ENCODE peak calls at places on chromosomes 12 and 14, in five cellular contexts. C is left colon; H is lung microvascular endothelial cell; D is nephron progenitor cell; B is activated CD4-positive, alpha-beta T cell treated with anti-CD3 and anti-CD28 coated beads, Interleukin-2, amount 50 U/mL, for 24 hours. W is an unnamed sample.

GRCh38 chr14:64522591-64523355 is 17.8 kb upstream of the HSPA2 start:
- DNase-seq in C (no peak), H (no peak), D (no peak), B (no peak), W (no peak)

GRCh38 chr12:59904874-59905521 is 309.2 kb downstream of the SLC16A7 start:
- DNase-seq in C (no peak), H (no peak), D (no peak), B (no peak), W (no peak)

GRCh38 chr14:100983710-100984109 is 80.2 kb upstream of the RTL1 start:
- DNase-seq in C (no peak), H (no peak), D (no peak), B (no peak), W (no peak)

GRCh38 chr14:103130965-103131364 is 7.7 kb downstream of the TNFAIP2 start:
- DNase-seq in C (no peak), H (peak), D (no peak), B (no peak), W (peak)

GRCh38 chr12:6253278-6253677 is 53.1 kb downstream of the CD9 start:
- DNase-seq in C (no peak), H (no peak), D (no peak), B (no peak), W (no peak)

GRCh38 chr12:92926549-92926948 is 2.5 kb downstream of the EEA1 start:
- DNase-seq in C (no peak), H (no peak), D (no peak), B (no peak), W (no peak)

GRCh38 chr12:128164533-128164932 is 102.4 kb upstream of the TMEM132C start:
- DNase-seq in C (no peak), H (no peak), D (no peak), B (no peak), W (no peak)

GRCh38 chr12:85277900-85278597 is 2.0 kb upstream of the ALX1 start:
- DNase-seq in C (peak), H (no peak), D (no peak), B (no peak), W (no peak)

GRCh38 chr14:72932893-72933292 is 6.6 kb downstream of the DCAF4 start:
- DNase-seq in C (no peak), H (no peak), D (no peak), B (no peak), W (no peak)

GRCh38 chr12:116538682-116539264 is 20.4 kb upstream of the MAP1LC3B2 start:
- DNase-seq in C (peak), H (no peak), D (no peak), B (no peak), W (no peak)

GRCh38 chr12:53952871-53953734 is 1.6 kb upstream of the HOXC12 start:
- DNase-seq in C (no peak), H (no peak), D (no peak), B (no peak), W (no peak)

GRCh38 chr14:93331375-93332031 is 1.3 kb downstream of the BTBD7 start:
- DNase-seq in C (peak), H (peak), D (no peak), B (no peak), W (no peak)

GRCh38 chr14:51458563-51458955 is 193.2 kb upstream of the FRMD6 start:
- DNase-seq in C (no peak), H (no peak), D (no peak), B (no peak), W (no peak)

GRCh38 chr14:91315844-91316267 is 71.4 kb upstream of the GPR68 start:
- DNase-seq in C (peak), H (peak), D (no peak), B (peak), W (no peak)

GRCh38 chr12:6465467-6466183 is 4.9 kb downstream of the VAMP1 start:
- DNase-seq in C (no peak), H (peak), D (peak), B (no peak), W (no peak)

GRCh38 chr12:54017845-54018607 is 9.2 kb downstream of the HOXC8 start:
- DNase-seq in C (peak), H (peak), D (peak), B (peak), W (peak)

GRCh38 chr12:44812062-44812461 is 64.1 kb downstream of the NELL2 start:
- DNase-seq in C (peak), H (no peak), D (no peak), B (peak), W (no peak)

GRCh38 chr14:24960816-24961215 is 89.1 kb downstream of the STXBP6 start:
- DNase-seq in C (no peak), H (no peak), D (no peak), B (no peak), W (no peak)

GRCh38 chr14:23800811-23801210 is 152.8 kb upstream of the DHRS4 start:
- DNase-seq in C (no peak), H (no peak), D (no peak), B (no peak), W (no peak)

GRCh38 chr12:49304161-49304560 is 9.2 kb downstream of the PRPH start:
- DNase-seq in C (no peak), H (no peak), D (no peak), B (no peak), W (no peak)

GRCh38 chr14:93927746-93928145 is 602 bp downstream of the FAM181A start:
- DNase-seq in C (no peak), H (no peak), D (no peak), B (no peak), W (no peak)

GRCh38 chr14:60981626-60982455 is 796 bp downstream of the SLC38A6 start:
- DNase-seq in C (no peak), H (peak), D (no peak), B (no peak), W (no peak)

GRCh38 chr12:712172-712863 is 40.1 kb upstream of the WNK1 start:
- DNase-seq in C (no peak), H (no peak), D (no peak), B (no peak), W (no peak)

GRCh38 chr12:31321565-31322228 is 4.3 kb downstream of the SINHCAF start:
- DNase-seq in C (no peak), H (peak), D (no peak), B (no peak), W (no peak)

GRCh38 chr12:40232602-40233001 is 7.8 kb downstream of the LRRK2 start:
- DNase-seq in C (no peak), H (no peak), D (no peak), B (no peak), W (no peak)

GRCh38 chr14:67919259-67919658 is 99.7 kb downstream of the RAD51B start:
- DNase-seq in C (no peak), H (no peak), D (no peak), B (no peak), W (no peak)

GRCh38 chr12:12803186-12803585 is 10.0 kb upstream of the DDX47 start:
- DNase-seq in C (peak), H (peak), D (no peak), B (peak), W (peak)

GRCh38 chr14:81453166-81453766 is 53.1 kb upstream of the STON2 start:
- DNase-seq in C (peak), H (peak), D (peak), B (peak), W (no peak)

GRCh38 chr12:96327346-96327745 is 72.9 kb downstream of the CDK17 start:
- DNase-seq in C (no peak), H (no peak), D (no peak), B (no peak), W (no peak)

W was measured in breast epithelium.